ENCODE peak calls at places on chromosomes 4 and X, in seven cellular contexts. V is HFF-Myc, J is A549, B is IMR-90, W is heart left ventricle, C is spleen, M is WTC11. Y is an unnamed sample.
A peak's percentile ranks its signal among the peaks of the same experiment; 100 is the strongest.

GRCh38 chr4:156820931-156821330 is 150.7 kb downstream of the PDGFC start:
- DNase-seq in V (no peak), J (no peak), B (peak; percentile 18), W (no peak), C (no peak), M (no peak), Y (no peak)

GRCh38 chrX:71214604-71215334 is 8.3 kb upstream of the GJB1 start:
- DNase-seq in V (no peak), J (no peak), B (no peak), W (no peak), C (no peak), M (no peak), Y (no peak)

GRCh38 chr4:103753868-103754653 is 34.3 kb upstream of the TACR3 start:
- DNase-seq in V (no peak), J (no peak), B (no peak), W (no peak), C (no peak), M (no peak), Y (no peak)

GRCh38 chr4:158824425-158825274 is 55.8 kb downstream of the FNIP2 start:
- DNase-seq in V (no peak), J (no peak), B (peak; percentile 17), W (no peak), C (no peak), M (no peak), Y (no peak)

GRCh38 chrX:15674899-15675489 is 10.4 kb upstream of the CLTRN start:
- DNase-seq in V (peak; percentile 52), J (peak; percentile 96), B (peak; percentile 93), W (peak; percentile 84), C (peak; percentile 97), M (peak; percentile 75), Y (peak; percentile 94)

GRCh38 chr4:139958738-139959096 is 195.3 kb downstream of the MAML3 start:
- DNase-seq in V (no peak), J (no peak), B (no peak), W (no peak), C (no peak), M (no peak), Y (no peak)

GRCh38 chrX:136662104-136662503 is 14.1 kb downstream of the CD40LG start:
- DNase-seq in V (no peak), J (no peak), B (no peak), W (no peak), C (no peak), M (no peak), Y (no peak)

GRCh38 chr4:111398906-111399330 is 746.3 kb upstream of the FAM241A start:
- DNase-seq in V (no peak), J (no peak), B (peak; percentile 17), W (peak; percentile 15), C (no peak), M (no peak), Y (no peak)

GRCh38 chr4:138438608-138439007 is 196.5 kb upstream of the SLC7A11 start:
- DNase-seq in V (no peak), J (no peak), B (peak; percentile 47), W (no peak), C (no peak), M (no peak), Y (no peak)

GRCh38 chrX:20668550-20668949 is 401.8 kb upstream of the RPS6KA3 start:
- DNase-seq in V (no peak), J (no peak), B (no peak), W (no peak), C (no peak), M (no peak), Y (no peak)

GRCh38 chr4:38210396-38211114 is 250.4 kb downstream of the PTTG2 start:
- DNase-seq in V (no peak), J (no peak), B (no peak), W (no peak), C (no peak), M (no peak), Y (no peak)

GRCh38 chrX:109856974-109857373 is 123.9 kb upstream of the ACSL4 start:
- DNase-seq in V (no peak), J (peak; percentile 18), B (peak; percentile 34), W (no peak), C (no peak), M (no peak), Y (no peak)

GRCh38 chr4:140756292-140757219 is at the start of gene TBC1D9:
- DNase-seq in V (peak; percentile 68), J (peak; percentile 77), B (peak; percentile 55), W (peak; percentile 89), C (peak; percentile 91), M (peak; percentile 82), Y (peak; percentile 92)

GRCh38 chr4:112411781-112412281 is 104.1 kb downstream of the NEUROG2 start:
- DNase-seq in V (no peak), J (no peak), B (no peak), W (no peak), C (no peak), M (peak; percentile 49), Y (no peak)

GRCh38 chrX:3541336-3541735 is 172.1 kb downstream of the PRKX start:
- DNase-seq in V (no peak), J (no peak), B (no peak), W (no peak), C (no peak), M (no peak), Y (no peak)

GRCh38 chr4:30754021-30754420 is 33.9 kb downstream of the PCDH7 start:
- DNase-seq in V (no peak), J (no peak), B (peak; percentile 75), W (no peak), C (no peak), M (no peak), Y (no peak)

GRCh38 chr4:99983289-99983943 is 33.3 kb upstream of the H2AZ1 start:
- DNase-seq in V (no peak), J (no peak), B (no peak), W (no peak), C (no peak), M (no peak), Y (no peak)

GRCh38 chr4:8590546-8590880 is 2.1 kb upstream of the CPZ start:
- DNase-seq in V (no peak), J (no peak), B (no peak), W (no peak), C (no peak), M (no peak), Y (no peak)

GRCh38 chr4:62474802-62475201 is 1274.7 kb downstream of the ADGRL3 start:
- DNase-seq in V (no peak), J (no peak), B (no peak), W (no peak), C (no peak), M (no peak), Y (no peak)

GRCh38 chr4:152516156-152516555 is 19.7 kb downstream of the FBXW7 start:
- DNase-seq in V (peak; percentile 36), J (no peak), B (no peak), W (no peak), C (no peak), M (peak; percentile 59), Y (no peak)

GRCh38 chr4:19472669-19473068 is 779.0 kb upstream of the SLIT2 start:
- DNase-seq in V (no peak), J (no peak), B (no peak), W (no peak), C (no peak), M (no peak), Y (no peak)

GRCh38 chrX:38175140-38175539 is 45.5 kb downstream of the SRPX start:
- DNase-seq in V (no peak), J (peak; percentile 64), B (peak; percentile 28), W (no peak), C (no peak), M (peak; percentile 39), Y (no peak)

GRCh38 chr4:37981425-37981824 is 21.2 kb downstream of the PTTG2 start:
- DNase-seq in V (no peak), J (no peak), B (no peak), W (no peak), C (no peak), M (no peak), Y (no peak)

GRCh38 chrX:85544609-85545008 is 165.1 kb upstream of the POF1B start:
- DNase-seq in V (no peak), J (no peak), B (no peak), W (no peak), C (no peak), M (no peak), Y (no peak)
- TF ChIP-seq CTCF in V (no peak), J (peak; percentile 51), B (peak; percentile 48), W (peak; percentile 54), C (peak; percentile 18), M (no peak), Y (no peak)

GRCh38 chr4:127155121-127155520 is 477.6 kb upstream of the INTU start:
- DNase-seq in V (no peak), J (no peak), B (no peak), W (no peak), C (no peak), M (no peak), Y (no peak)

GRCh38 chr4:127151941-127152340 is 480.8 kb upstream of the INTU start:
- DNase-seq in V (no peak), J (no peak), B (no peak), W (no peak), C (no peak), M (no peak), Y (no peak)
- TF ChIP-seq CTCF in V (no peak), J (no peak), B (no peak), W (no peak), C (no peak), M (no peak), Y (no peak)

DNA sequence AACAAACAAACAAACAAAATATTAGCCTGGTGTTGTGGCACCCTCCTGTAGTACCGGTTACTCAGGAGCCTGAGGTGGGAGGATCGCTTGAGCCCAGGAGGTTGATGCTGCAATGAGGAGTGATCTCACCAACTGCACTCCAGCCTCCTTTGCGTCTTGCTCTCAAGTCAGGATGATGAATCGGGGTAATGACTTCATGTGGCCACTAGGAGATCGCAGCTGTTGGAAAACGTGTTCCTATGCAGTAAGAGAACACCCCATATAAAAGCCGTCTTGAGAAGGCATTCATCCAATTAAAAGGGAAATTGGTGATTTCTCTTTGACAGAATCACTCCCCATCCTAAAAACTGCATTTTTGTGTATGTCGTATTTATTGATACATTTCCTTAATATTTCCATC is 6.9 kb downstream of the CCNB3 start:
- DNase-seq in V (no peak), J (peak; percentile 57), B (peak; percentile 4), W (no peak), C (no peak), M (peak; percentile 34), Y (no peak)
- TF ChIP-seq CTCF in V (peak; percentile 24), J (peak; percentile 6), B (no peak), W (peak; percentile 15), C (no peak), M (peak; percentile 35), Y (no peak)

GRCh38 chr4:187544461-187545053 is 451.0 kb upstream of the ZFP42 start:
- DNase-seq in V (no peak), J (no peak), B (no peak), W (no peak), C (no peak), M (no peak), Y (no peak)

GRCh38 chr4:187541666-187542065 is 453.9 kb upstream of the ZFP42 start:
- DNase-seq in V (no peak), J (no peak), B (no peak), W (no peak), C (no peak), M (no peak), Y (no peak)

GRCh38 chr4:187550256-187550950 is 445.2 kb upstream of the ZFP42 start:
- DNase-seq in V (no peak), J (peak; percentile 4), B (peak; percentile 30), W (no peak), C (no peak), M (no peak), Y (no peak)

DNA sequence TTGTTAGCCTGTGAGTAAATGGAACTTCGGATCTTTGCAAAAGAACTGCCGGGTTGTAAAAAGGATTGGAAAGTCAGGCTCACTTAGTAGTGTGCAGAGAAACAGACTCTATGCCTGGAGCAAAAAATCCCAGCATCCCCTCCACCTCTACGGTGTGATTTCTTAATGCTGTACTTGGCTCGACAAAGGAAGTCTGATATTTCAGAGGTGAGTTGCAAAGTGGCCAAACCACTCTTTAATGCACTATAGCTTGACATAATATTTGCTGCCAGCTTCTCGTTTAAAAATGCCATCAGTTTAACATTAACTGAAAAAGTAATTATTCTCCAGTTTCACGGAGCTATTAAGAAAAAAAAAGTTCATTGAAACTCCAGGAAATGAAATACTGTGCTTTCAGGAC is 448.3 kb upstream of the ZFP42 start:
- DNase-seq in V (no peak), J (no peak), B (no peak), W (no peak), C (no peak), M (no peak), Y (no peak)
- TF ChIP-seq CTCF in V (no peak), J (no peak), B (no peak), W (no peak), C (no peak), M (no peak), Y (no peak)